ENCODE peak calls at places on chromosomes 1 and 21, in eight cellular contexts. E is HL-60, R is breast epithelium, X is Panc1, G is SK-N-SH, T is K562, Z is upper lobe of left lung, P is spleen. M is an unnamed sample.

GRCh38 chr1:9101510-9102146 is 27.3 kb downstream of the GPR157 start:
- DNase-seq in T (peak), Z (no peak), R (no peak), P (no peak), G (peak), X (no peak), E (no peak), M (no peak)

GRCh38 chr1:103529746-103530145 is 4.2 kb downstream of the RNPC3 start:
- DNase-seq in E (no peak), X (no peak), G (no peak), T (peak), Z (no peak), P (peak), R (no peak), M (no peak)

GRCh38 chr1:1001631-1002300 is 1.9 kb upstream of the HES4 start:
- DNase-seq in X (no peak), E (no peak), P (peak), Z (peak), T (peak), R (peak), G (peak), M (no peak)

GRCh38 chr1:41657679-41658078 is 173.2 kb upstream of the EDN2 start:
- DNase-seq in P (peak), Z (no peak), E (no peak), R (no peak), T (no peak), X (no peak), G (no peak), M (no peak)

GRCh38 chr1:42479621-42480020 is 16.5 kb downstream of the CCDC30 start:
- DNase-seq in T (peak), G (no peak), Z (no peak), R (no peak), E (no peak), P (no peak), X (no peak), M (no peak)

GRCh38 chr21:41712201-41712600 is 54.7 kb downstream of the RIPK4 start:
- DNase-seq in P (no peak), X (no peak), T (no peak), Z (no peak), G (no peak), R (no peak), E (no peak), M (no peak)

GRCh38 chr1:85936470-85936869 is 220.1 kb downstream of the COL24A1 start:
- DNase-seq in G (no peak), E (no peak), Z (no peak), X (no peak), T (no peak), P (no peak), R (no peak), M (no peak)

GRCh38 chr1:2554621-2555387 is 1.4 kb upstream of the TNFRSF14 start:
- DNase-seq in X (no peak), T (peak), E (no peak), P (peak), Z (no peak), R (no peak), G (peak), M (no peak)

GRCh38 chr1:1974834-1975233 is 28.8 kb downstream of the CFAP74 start:
- DNase-seq in T (no peak), Z (no peak), X (no peak), E (no peak), R (no peak), P (no peak), G (no peak), M (no peak)

GRCh38 chr1:169944621-169945020 is 50.9 kb upstream of the SCYL3 start:
- DNase-seq in T (no peak), Z (no peak), E (no peak), X (no peak), P (no peak), G (no peak), R (no peak), M (no peak)

GRCh38 chr1:15885701-15886612 is 38.5 kb downstream of the SPEN start:
- DNase-seq in T (peak), E (peak), Z (peak), R (peak), P (peak), G (peak), X (peak), M (peak)

GRCh38 chr21:28776251-28776650 is 216.4 kb downstream of the LTN1 start:
- DNase-seq in Z (no peak), T (no peak), E (no peak), G (no peak), X (no peak), P (no peak), R (no peak), M (no peak)

GRCh38 chr1:63112155-63112914 is 210.0 kb upstream of the FOXD3 start:
- DNase-seq in Z (no peak), G (no peak), X (no peak), P (no peak), R (no peak), T (no peak), E (no peak), M (no peak)

GRCh38 chr1:44000266-44000665 is 8.9 kb downstream of the CCDC24 start:
- DNase-seq in E (no peak), R (no peak), Z (no peak), X (no peak), T (no peak), G (no peak), P (no peak), M (no peak)

GRCh38 chr1:17405898-17406759 is 33.3 kb downstream of the RCC2 start:
- DNase-seq in T (peak), P (peak), E (no peak), Z (peak), X (peak), G (peak), R (peak), M (no peak)

GRCh38 chr1:59452026-59452425 is 155.1 kb downstream of the FGGY start:
- DNase-seq in P (no peak), E (no peak), X (no peak), G (no peak), T (no peak), R (no peak), Z (no peak), M (no peak)

GRCh38 chr1:16146888-16147614 is 8.8 kb downstream of the EPHA2 start:
- DNase-seq in G (no peak), Z (no peak), P (no peak), R (no peak), X (no peak), T (peak), E (no peak), M (no peak)

GRCh38 chr21:34722684-34723300 is 54.0 kb downstream of the CLIC6 start:
- DNase-seq in X (peak), G (peak), P (no peak), E (no peak), Z (no peak), T (peak), R (no peak), M (no peak)

GRCh38 chr21:45281411-45282282 is 6.0 kb downstream of the POFUT2 start:
- DNase-seq in P (peak), G (no peak), X (no peak), R (no peak), E (no peak), Z (peak), T (no peak), M (no peak)

GRCh38 chr1:114320586-114320985 is 166.9 kb upstream of the SYT6 start:
- DNase-seq in R (no peak), T (no peak), E (no peak), G (no peak), P (no peak), Z (no peak), X (no peak), M (no peak)

GRCh38 chr21:36596174-36596573 is 102.7 kb upstream of the SIM2 start:
- DNase-seq in G (no peak), E (no peak), Z (no peak), R (no peak), T (no peak), X (no peak), P (no peak), M (no peak)

GRCh38 chr1:53737648-53738204 is 1.2 kb downstream of the GLIS1 start:
- DNase-seq in Z (no peak), G (peak), P (no peak), E (no peak), R (no peak), T (no peak), X (no peak), M (no peak)
- TF ChIP-seq POLR2AphosphoS5 in Z (no peak), G (no peak), P (no peak), E (no peak), R (no peak), T (no peak), X (no peak), M (no peak)

DNA sequence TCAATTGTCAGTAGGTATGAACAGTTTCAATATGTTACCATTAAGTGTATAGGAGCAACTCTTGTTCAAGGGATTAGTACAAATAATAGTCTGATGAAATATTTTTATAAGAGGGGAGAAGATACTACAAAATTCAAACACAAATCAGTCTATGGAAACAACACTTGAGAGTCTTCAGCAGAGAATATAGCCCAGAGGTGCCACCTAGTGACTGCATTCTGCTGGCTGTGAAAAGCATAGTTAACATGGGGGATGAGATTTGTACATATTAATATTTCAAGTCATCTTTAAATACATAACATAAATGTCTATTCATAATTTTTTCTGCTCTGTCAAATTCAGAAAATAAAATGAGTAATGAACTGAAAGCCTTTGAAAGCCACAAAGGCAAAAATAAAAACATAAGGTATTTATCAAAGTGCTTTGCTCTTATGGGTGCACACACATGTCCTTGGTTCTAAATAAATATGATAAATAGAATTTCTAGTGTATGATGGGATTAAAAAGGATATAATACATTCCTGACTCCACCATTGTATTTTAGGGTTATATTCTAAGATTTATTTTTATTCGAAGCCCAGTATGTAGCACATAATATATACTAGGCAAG is 440.9 kb upstream of the ZRANB2 start:
- DNase-seq in T (peak), G (peak), Z (peak), X (peak), P (no peak), R (no peak), E (no peak), M (no peak)
- TF ChIP-seq CTCF in T (no peak), G (peak), Z (peak), X (peak), P (peak), R (no peak), E (peak), M (peak)

GRCh38 chr1:167526659-167527383 is 8.5 kb upstream of the CD247 start:
- DNase-seq in E (no peak), T (peak), G (no peak), X (no peak), P (no peak), Z (no peak), R (no peak), M (no peak)
- TF ChIP-seq POLR2AphosphoS5 in E (no peak), T (no peak), G (no peak), X (no peak), P (no peak), Z (no peak), R (no peak), M (no peak)

DNA sequence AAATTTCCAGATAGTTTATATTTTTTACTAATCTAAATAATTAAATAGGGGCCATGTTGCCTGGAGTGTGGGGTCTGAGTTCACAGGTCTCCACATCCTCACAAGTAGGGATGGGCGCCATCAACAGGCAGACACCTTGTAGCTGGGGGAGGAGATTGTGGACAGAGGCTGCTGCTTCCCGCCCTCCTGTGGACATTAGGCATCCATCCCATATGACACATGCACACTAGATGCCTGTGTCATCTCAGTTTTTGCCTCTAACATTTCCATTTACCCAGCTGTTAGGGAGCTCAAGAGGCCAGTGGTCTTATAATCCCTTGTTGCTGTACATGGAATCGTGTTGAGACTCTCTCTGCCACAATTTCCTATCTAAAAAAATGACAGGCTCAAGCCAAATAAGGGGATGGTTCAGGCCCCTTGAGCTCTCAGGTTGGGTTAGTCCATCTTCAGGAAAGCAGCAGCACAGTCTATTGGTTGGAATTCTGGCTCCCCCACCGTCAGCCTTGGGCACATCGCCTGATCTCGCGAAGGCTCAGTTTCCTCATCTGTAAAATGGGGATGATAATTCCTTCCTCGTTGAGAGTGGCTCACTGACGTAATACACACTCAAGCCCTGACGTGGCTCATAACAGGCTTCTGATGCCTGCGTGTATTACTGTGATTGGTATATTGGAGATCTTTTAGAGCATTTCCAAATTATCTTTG is 13.6 kb downstream of the LHX4 start:
- DNase-seq in E (no peak), Z (no peak), P (no peak), G (no peak), R (no peak), X (no peak), T (peak), M (no peak)
- TF ChIP-seq CTCF in E (no peak), Z (no peak), P (no peak), G (no peak), R (no peak), X (no peak), T (peak), M (no peak)